ENCODE peak calls at places on chromosomes 7 and 10, in six cellular contexts. A is A549, O is right lobe of liver, R is stomach, V is spleen, P is adrenal gland. M is an unnamed sample.

GRCh38 chr7:106568680-106569499 is 92.1 kb downstream of the CCDC71L start:
- DNase-seq in V (no peak), P (no peak), R (no peak), A (peak; percentile 43), O (no peak), M (peak; percentile 52)

GRCh38 chr7:824664-825063 is 7.6 kb upstream of the SUN1 start:
- DNase-seq in R (no peak), A (no peak), P (no peak), O (peak; percentile 42), V (peak; percentile 33), M (no peak)

GRCh38 chr7:35253680-35254495 is at the start of gene TBX20:
- DNase-seq in R (peak; percentile 35), O (peak; percentile 56), V (peak; percentile 74), A (peak; percentile 80), P (no peak), M (no peak)

GRCh38 chr7:94313926-94314325 is 80.8 kb upstream of the COL1A2 start:
- DNase-seq in V (no peak), O (no peak), R (no peak), A (no peak), P (no peak), M (no peak)

GRCh38 chr10:34254596-34254995 is 560.5 kb downstream of the PARD3 start:
- DNase-seq in V (no peak), P (no peak), R (no peak), O (no peak), A (peak; percentile 89), M (peak; percentile 29)

GRCh38 chr7:44981035-44981706 is 2.4 kb upstream of the MYO1G start:
- DNase-seq in A (no peak), P (no peak), V (peak; percentile 68), O (no peak), R (no peak), M (no peak)

GRCh38 chr7:32116436-32116835 is 46.2 kb upstream of the PDE1C start:
- DNase-seq in P (no peak), O (no peak), V (no peak), R (no peak), A (no peak), M (no peak)

GRCh38 chr10:44937201-44938005 is 22.2 kb upstream of the RASSF4 start:
- DNase-seq in O (no peak), P (no peak), A (no peak), V (peak; percentile 58), R (no peak), M (no peak)

GRCh38 chr7:128251337-128251736 is 10.3 kb downstream of the LEP start:
- DNase-seq in R (no peak), V (no peak), P (no peak), A (no peak), O (no peak), M (no peak)

GRCh38 chr7:151829707-151830106 is 47.2 kb downstream of the PRKAG2 start:
- DNase-seq in O (no peak), A (no peak), P (no peak), V (no peak), R (no peak), M (no peak)

GRCh38 chr10:34489973-34490372 is 325.1 kb downstream of the PARD3 start:
- DNase-seq in A (peak; percentile 73), P (no peak), O (no peak), V (no peak), R (no peak), M (peak; percentile 29)

GRCh38 chr10:110650265-110650668 is 6.1 kb downstream of the RBM20 start:
- DNase-seq in R (no peak), P (no peak), A (no peak), O (no peak), V (no peak), M (no peak)

GRCh38 chr10:43202657-43203490 is 64.0 kb downstream of the RASGEF1A start:
- DNase-seq in O (peak; percentile 63), A (peak; percentile 20), V (peak; percentile 91), P (no peak), R (peak; percentile 31), M (no peak)

GRCh38 chr10:70078329-70078728 is 25.7 kb downstream of the MACROH2A2 start:
- DNase-seq in P (no peak), V (no peak), A (no peak), R (no peak), O (no peak), M (no peak)

GRCh38 chr10:120477006-120477722 is 20.1 kb downstream of the PLPP4 start:
- DNase-seq in P (no peak), A (no peak), O (no peak), V (no peak), R (no peak), M (no peak)

GRCh38 chr7:93015193-93016084 is 102.3 kb downstream of the SAMD9 start:
- DNase-seq in V (no peak), P (no peak), A (no peak), O (no peak), R (no peak), M (no peak)

GRCh38 chr10:51001587-51001986 is 72.7 kb upstream of the PRKG1 start:
- DNase-seq in O (no peak), A (no peak), V (no peak), P (no peak), R (no peak), M (no peak)

GRCh38 chr10:13632879-13633437 is 46.2 kb downstream of the PRPF18 start:
- DNase-seq in V (no peak), R (no peak), A (no peak), P (no peak), O (no peak), M (no peak)

GRCh38 chr7:72072901-72073300 is 339.2 kb downstream of the CALN1 start:
- DNase-seq in P (no peak), O (no peak), A (no peak), R (no peak), V (no peak), M (no peak)

GRCh38 chr10:132162590-132163277 is 24.0 kb upstream of the DPYSL4 start:
- DNase-seq in R (peak; percentile 45), A (no peak), P (no peak), O (peak; percentile 44), V (no peak), M (no peak)

GRCh38 chr10:60413306-60414012 is 23.8 kb upstream of the ANK3 start:
- DNase-seq in P (no peak), O (no peak), V (no peak), R (no peak), A (no peak), M (no peak)

GRCh38 chr10:44385423-44385725 is 477 bp upstream of the CXCL12 start:
- DNase-seq in V (no peak), O (no peak), P (no peak), A (no peak), R (peak; percentile 24), M (no peak)

GRCh38 chr10:43073721-43074120 is 3.1 kb upstream of the RET start:
- DNase-seq in V (peak; percentile 54), P (no peak), R (no peak), O (peak; percentile 32), A (no peak), M (no peak)

GRCh38 chr7:54885285-54885684 is 126.3 kb upstream of the SEC61G start:
- DNase-seq in O (no peak), P (no peak), A (no peak), V (no peak), R (no peak), M (no peak)

GRCh38 chr7:54888067-54888735 is 129.2 kb upstream of the SEC61G start:
- DNase-seq in R (no peak), V (no peak), P (peak; percentile 45), A (no peak), O (no peak), M (no peak)

GRCh38 chr7:54888736-54889082 is 129.7 kb upstream of the SEC61G start:
- DNase-seq in P (no peak), A (no peak), R (no peak), O (no peak), V (no peak), M (no peak)
- H3K4me3 ChIP-seq in P (peak overlapping the region; percentile 52), A (peak overlapping the region; percentile 21), R (peak overlapping the region; percentile 14), O (peak overlapping the region; percentile 43), V (no peak overlapping the region), M (no peak overlapping the region)

GRCh38 chr7:2520131-2520807 is 695 bp downstream of the LFNG start:
- DNase-seq in A (peak; percentile 55), V (peak; percentile 90), O (no peak), R (no peak), P (no peak), M (no peak)
- H3K4me1 ChIP-seq in A (peaks cover 74% of the 10 kb centered on the region), V (peaks cover 93% of the 10 kb centered on the region), O (peaks cover 6% of the 10 kb centered on the region), R (peaks cover 67% of the 10 kb centered on the region), P (peaks cover 50% of the 10 kb centered on the region), M (peaks cover 49% of the 10 kb centered on the region)

DNA sequence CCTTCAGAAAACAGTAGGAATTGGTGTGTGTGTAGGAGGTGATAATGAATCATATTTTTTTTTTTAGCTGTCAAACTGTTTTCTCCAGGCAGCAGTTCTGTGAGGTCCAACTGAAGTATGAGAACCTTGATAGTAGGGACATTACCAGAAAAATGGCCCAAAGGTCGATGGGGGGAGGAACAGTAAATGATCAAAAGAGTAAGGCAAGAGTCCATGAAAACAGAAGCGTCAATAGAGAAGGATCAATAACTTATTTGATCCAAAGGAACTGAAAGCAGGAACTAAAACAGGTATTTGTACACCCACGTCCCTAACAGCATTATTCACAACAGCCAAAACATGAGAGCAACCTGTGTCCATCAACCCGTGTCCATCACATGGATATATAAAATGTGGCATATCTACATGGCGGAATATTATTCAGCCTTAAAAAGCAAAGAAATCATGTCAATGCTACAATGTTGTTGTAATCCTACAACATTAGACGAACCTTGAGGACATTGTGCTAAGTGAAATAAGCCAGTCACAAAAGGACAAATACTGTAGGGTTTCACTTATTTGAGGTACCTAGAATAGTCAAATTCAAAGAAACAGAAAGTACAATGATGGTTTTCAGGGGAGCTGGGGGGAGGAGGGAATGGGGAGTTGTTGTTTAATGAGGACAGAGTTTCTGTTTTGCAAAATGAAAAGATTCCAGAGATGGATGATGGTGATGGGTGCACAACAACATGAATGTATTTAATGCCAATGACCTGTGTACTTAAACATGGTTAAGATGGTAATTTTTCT is 214.0 kb upstream of the KLF14 start:
- DNase-seq in O (no peak), V (no peak), A (no peak), P (no peak), R (no peak), M (no peak)
- TF ChIP-seq POLR2A in O (peak; percentile 20), V (no peak), A (no peak), P (no peak), R (no peak), M (no peak)

GRCh38 chr7:25895792-25896171 is 256.2 kb upstream of the NFE2L3 start:
- DNase-seq in V (no peak), R (no peak), P (no peak), A (no peak), O (no peak), M (no peak)

GRCh38 chr7:25894902-25895791 is 256.9 kb upstream of the NFE2L3 start:
- DNase-seq in P (peak; percentile 68), O (peak; percentile 75), V (peak; percentile 93), R (peak; percentile 79), A (peak; percentile 42), M (peak; percentile 18)

GRCh38 chr7:25891591-25891990 is 260.4 kb upstream of the NFE2L3 start:
- DNase-seq in P (no peak), R (no peak), V (no peak), O (no peak), A (no peak), M (no peak)

GRCh38 chr7:25894002-25894901 is 257.7 kb upstream of the NFE2L3 start:
- DNase-seq in O (no peak), R (peak; percentile 46), V (no peak), P (peak; percentile 70), A (peak; percentile 43), M (peak; percentile 61)

DNA sequence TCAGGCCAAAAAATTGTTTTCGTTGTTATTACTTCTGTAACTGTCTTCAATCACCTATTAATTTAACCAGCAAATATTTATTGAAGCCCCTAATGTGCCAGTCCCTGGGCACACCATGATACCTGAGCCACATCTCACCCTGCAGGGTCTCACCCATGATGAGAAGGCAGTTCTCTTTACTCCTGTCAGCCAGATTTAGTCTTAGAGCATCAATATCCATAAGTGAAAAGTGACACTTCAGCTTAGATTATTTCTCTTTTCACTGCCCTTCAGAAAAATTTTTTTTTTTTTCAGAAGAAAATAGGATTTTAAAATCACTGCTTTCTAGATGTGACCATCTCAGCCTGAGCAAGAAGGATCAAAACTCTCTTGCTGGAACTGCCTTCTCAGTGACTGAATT is 258.6 kb upstream of the NFE2L3 start:
- DNase-seq in R (no peak), A (no peak), P (no peak), O (no peak), V (no peak), M (no peak)
- H3K4me3 ChIP-seq in R (peak overlapping the region; percentile 50), A (peak overlapping the region; percentile 45), P (peak overlapping the region; percentile 64), O (no peak overlapping the region), V (no peak overlapping the region), M (peak overlapping the region; percentile 52)